ENCODE peak calls at places on chromosomes 13 and 19, in four cellular contexts. A is hepatocyte, X is OCI-LY7, Y is HCT116. B is an unnamed sample.

GRCh38 chr13:42075517-42075916 is 27.1 kb downstream of the DGKH start:
- DNase-seq in X (no peak), Y (no peak), A (no peak), B (no peak)

GRCh38 chr19:10517760-10518443 is 655 bp upstream of the S1PR5 start:
- DNase-seq in Y (no peak), X (no peak), A (peak; percentile 19), B (peak; percentile 41)

GRCh38 chr13:100828226-100828625 is 153.6 kb upstream of the TMTC4 start:
- DNase-seq in X (no peak), A (no peak), Y (no peak), B (no peak)

GRCh38 chr13:112835344-112835743 is 133.7 kb upstream of the MCF2L start:
- DNase-seq in A (no peak), Y (no peak), X (no peak), B (no peak)

GRCh38 chr19:55485439-55486011 is 537 bp downstream of the NAT14 start:
- DNase-seq in Y (no peak), A (no peak), X (peak; percentile 58), B (no peak)

GRCh38 chr19:43781630-43782310 is 997 bp upstream of the KCNN4 start:
- DNase-seq in A (no peak), X (peak; percentile 27), Y (no peak), B (peak; percentile 32)

GRCh38 chr19:13051581-13052165 is 51.0 kb downstream of the LYL1 start:
- DNase-seq in Y (no peak), X (no peak), A (peak; percentile 91), B (peak; percentile 84)

GRCh38 chr19:41870401-41870873 is 6.6 kb upstream of the CD79A start:
- DNase-seq in X (no peak), A (peak; percentile 30), Y (no peak), B (peak; percentile 40)

GRCh38 chr19:16957151-16957662 is 68.4 kb downstream of the F2RL3 start:
- DNase-seq in Y (no peak), A (no peak), X (no peak), B (peak; percentile 73)

GRCh38 chr19:3383121-3383722 is 16.8 kb downstream of the NFIC start:
- DNase-seq in Y (no peak), A (no peak), X (no peak), B (no peak)

GRCh38 chr13:113491418-113491883 is 940 bp upstream of the DCUN1D2 start:
- DNase-seq in A (peak; percentile 69), Y (no peak), X (no peak), B (peak; percentile 11)

GRCh38 chr13:19985219-19985556 is 26.7 kb downstream of the ZMYM2 start:
- DNase-seq in A (no peak), X (no peak), Y (no peak), B (no peak)

GRCh38 chr19:49340069-49340864 is 5.1 kb downstream of the CD37 start:
- DNase-seq in Y (no peak), A (peak; percentile 54), X (peak; percentile 99), B (no peak)

GRCh38 chr19:7395360-7395781 is 46.6 kb downstream of the ARHGEF18 start:
- DNase-seq in Y (no peak), X (no peak), A (no peak), B (peak; percentile 24)

GRCh38 chr19:12779162-12779993 is 4.0 kb upstream of the HOOK2 start:
- DNase-seq in Y (no peak), X (peak; percentile 23), A (peak; percentile 82), B (peak; percentile 27)

GRCh38 chr13:73060251-73061160 is 1.7 kb downstream of the KLF5 start:
- DNase-seq in A (peak; percentile 55), X (no peak), Y (no peak), B (peak; percentile 60)

GRCh38 chr13:41900918-41901317 is 60.0 kb downstream of the VWA8 start:
- DNase-seq in A (no peak), X (no peak), Y (no peak), B (peak; percentile 4)

GRCh38 chr13:20146381-20146780 is 14.5 kb downstream of the GJA3 start:
- DNase-seq in Y (no peak), X (no peak), A (no peak), B (no peak)

GRCh38 chr13:46119883-46120614 is 15.2 kb upstream of the CPB2 start:
- DNase-seq in Y (peak; percentile 39), X (no peak), A (peak; percentile 78), B (peak; percentile 56)

GRCh38 chr13:46121597-46122163 is 16.8 kb upstream of the CPB2 start:
- DNase-seq in X (no peak), Y (no peak), A (no peak), B (peak; percentile 4)

GRCh38 chr13:46124531-46124966 is 19.7 kb upstream of the CPB2 start:
- DNase-seq in Y (no peak), X (peak; percentile 15), A (no peak), B (no peak)

GRCh38 chr13:46122304-46122703 is 17.5 kb upstream of the CPB2 start:
- DNase-seq in X (no peak), A (no peak), Y (no peak), B (no peak)

DNA sequence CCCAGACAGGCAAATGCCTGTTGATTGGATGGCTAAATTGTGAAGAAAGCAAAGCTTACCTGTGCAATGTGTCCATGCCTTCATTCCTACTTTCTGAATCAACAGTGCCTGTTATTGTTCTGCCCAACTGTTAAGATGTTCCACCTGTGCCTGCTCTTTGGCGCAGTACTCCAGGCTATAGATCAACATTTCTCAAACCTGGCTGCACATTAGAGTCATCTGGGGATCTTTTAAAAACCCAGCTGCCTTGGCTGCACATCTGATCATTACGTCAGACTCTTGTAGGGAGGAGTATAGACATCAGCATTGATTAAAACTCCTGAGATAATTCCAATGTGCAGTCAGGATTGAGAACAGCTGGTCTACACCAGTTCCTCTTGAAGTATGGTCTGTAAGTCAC is 16.2 kb upstream of the CPB2 start:
- DNase-seq in A (no peak), X (no peak), Y (no peak), B (no peak)
- TF ChIP-seq EZH2phosphoT487 in A (no peak), X (no peak), Y (no peak), B (no peak)

GRCh38 chr19:58035863-58036262 is 2.0 kb downstream of the ZSCAN1 start:
- DNase-seq in Y (no peak), X (no peak), A (no peak), B (no peak)

GRCh38 chr19:58033741-58034475 is at the start of gene ZSCAN1:
- DNase-seq in X (no peak), A (peak; percentile 97), Y (no peak), B (no peak)

GRCh38 chr19:58037927-58038687 is 4.3 kb downstream of the ZSCAN1 start:
- DNase-seq in X (no peak), Y (no peak), A (no peak), B (no peak)

GRCh38 chr19:58038688-58039204 is 4.9 kb downstream of the ZSCAN1 start:
- DNase-seq in X (no peak), A (peak; percentile 34), Y (no peak), B (no peak)

DNA sequence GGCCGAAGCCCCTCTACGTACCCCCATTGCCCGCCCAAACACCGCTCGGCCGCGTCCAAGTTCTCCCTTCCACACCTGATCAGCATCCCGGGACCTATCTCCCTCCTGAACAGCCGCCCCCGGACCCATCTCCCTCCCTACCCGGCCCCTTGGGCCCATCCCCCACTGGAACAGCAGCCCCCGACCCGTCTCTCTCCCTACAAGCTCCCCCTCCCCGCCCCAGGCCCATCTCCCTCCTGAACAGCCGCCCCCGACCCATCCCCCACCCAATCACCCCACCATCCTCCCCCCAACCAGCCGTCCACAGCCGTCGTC is 608 bp downstream of the ZSCAN1 start:
- DNase-seq in X (no peak), Y (no peak), A (peak; percentile 39), B (no peak)
- TF ChIP-seq EZH2phosphoT487 in X (no peak), Y (no peak), A (no peak), B (no peak)

DNA sequence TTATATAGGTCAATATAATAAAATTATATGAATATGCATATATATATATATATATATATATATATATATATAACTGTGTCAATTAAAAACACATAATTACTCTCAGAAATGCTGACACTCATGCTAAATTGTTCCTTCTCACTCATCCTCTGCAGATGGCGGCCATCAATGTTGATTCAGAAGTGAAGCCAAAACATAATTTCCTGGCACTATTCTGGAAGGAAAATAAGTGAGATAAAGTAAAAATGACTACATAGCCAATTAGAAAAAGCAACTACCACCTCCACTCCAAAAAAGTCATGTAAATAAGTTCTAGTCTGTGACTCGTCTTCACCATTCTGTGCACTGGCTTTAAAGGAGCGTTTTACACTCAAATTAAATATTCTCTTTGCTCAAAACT is 423.3 kb downstream of the EFNB2 start:
- DNase-seq in X (no peak), A (no peak), Y (no peak), B (no peak)
- TF ChIP-seq EZH2phosphoT487 in X (no peak), A (no peak), Y (no peak), B (no peak)

DNA sequence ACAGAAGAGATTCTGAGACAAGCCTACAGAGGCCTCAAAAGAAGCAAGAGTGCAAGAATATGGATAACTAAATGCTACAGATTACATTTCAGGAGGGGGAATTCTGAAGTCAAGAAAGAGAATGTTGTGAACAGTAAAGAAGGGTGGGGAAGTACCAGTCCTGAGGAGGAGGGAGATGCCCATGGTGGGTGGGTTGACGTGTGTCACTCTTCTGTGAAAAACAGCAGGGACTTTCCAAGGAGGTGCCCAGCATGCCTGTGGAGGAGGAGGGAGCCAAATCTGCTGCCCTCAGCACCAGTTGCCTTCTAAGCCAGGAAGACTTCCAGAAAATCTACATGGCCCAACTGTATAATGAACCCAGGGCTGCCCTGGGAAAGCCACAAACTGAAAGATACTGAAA is 87.7 kb downstream of the SGCG start:
- DNase-seq in A (no peak), Y (no peak), X (no peak), B (no peak)
- TF ChIP-seq EZH2phosphoT487 in A (no peak), Y (no peak), X (no peak), B (no peak)

GRCh38 chr13:29081697-29082440 is 261.7 kb downstream of the MTUS2 start:
- DNase-seq in X (no peak), Y (no peak), A (no peak), B (no peak)

GRCh38 chr13:29077051-29077813 is 257.1 kb downstream of the MTUS2 start:
- DNase-seq in Y (no peak), X (no peak), A (no peak), B (no peak)

GRCh38 chr13:29081036-29081435 is 260.9 kb downstream of the MTUS2 start:
- DNase-seq in X (peak; percentile 71), A (no peak), Y (no peak), B (no peak)
- TF ChIP-seq EZH2phosphoT487 in X (no peak), A (no peak), Y (no peak), B (no peak)

GRCh38 chr13:26558074-26558805 is 757 bp downstream of the WASF3 start:
- DNase-seq in A (no peak), Y (no peak), X (no peak), B (no peak)
- TF ChIP-seq EZH2phosphoT487 in A (no peak), Y (no peak), X (no peak), B (peak; percentile 33)

GRCh38 chr13:37602743-37603381 is 4.3 kb upstream of the POSTN start:
- DNase-seq in Y (no peak), A (peak; percentile 10), X (peak; percentile 19), B (peak; percentile 6)
- TF ChIP-seq EZH2phosphoT487 in Y (no peak), A (no peak), X (no peak), B (no peak)

GRCh38 chr19:4742717-4743646 is 19.3 kb upstream of the DPP9 start:
- DNase-seq in A (no peak), Y (no peak), X (no peak), B (no peak)
- TF ChIP-seq EZH2phosphoT487 in A (no peak), Y (no peak), X (no peak), B (no peak)